ENCODE peak calls at places on chromosomes 1 and 21, in ten cellular contexts. One of them, this sample, is unnamed.
A peak's percentile ranks its signal among the peaks of the same experiment; 100 is the strongest.

GRCh38 chr1:172118618-172119017 is 277.3 kb downstream of the DNM3 start:
- DNase-seq in fibroblast of lung: no peak
- DNase-seq in cardiac fibroblast: no peak
- DNase-seq in astrocyte of the spinal cord: no peak
- DNase-seq in body of pancreas: no peak
- DNase-seq in kidney tubule cell: no peak
- DNase-seq in lung: no peak
- DNase-seq in T-helper 1 cell: no peak
- DNase-seq in EH: no peak
- DNase-seq in NK-92 treated with Interleukin-12 subunit alpha and Interleukin-12 subunit beta, amount 100 ng/mL, for 24 hours: no peak
- DNase-seq in this sample: no peak

GRCh38 chr1:41418868-41419583 is 57.8 kb downstream of the FOXO6 start:
- DNase-seq in lung: peak; percentile 68
- DNase-seq in astrocyte of the spinal cord: peak; percentile 77
- DNase-seq in T-helper 1 cell: no peak
- DNase-seq in kidney tubule cell: peak; percentile 93
- DNase-seq in EH: peak; percentile 93
- DNase-seq in cardiac fibroblast: peak; percentile 86
- DNase-seq in fibroblast of lung: peak; percentile 89
- DNase-seq in NK-92 treated with Interleukin-12 subunit alpha and Interleukin-12 subunit beta, amount 100 ng/mL, for 24 hours: no peak
- DNase-seq in body of pancreas: peak; percentile 67
- DNase-seq in this sample: peak; percentile 85

GRCh38 chr1:19206947-19207346 is 3.1 kb downstream of the UBR4 start:
- DNase-seq in lung: no peak
- DNase-seq in cardiac fibroblast: no peak
- DNase-seq in NK-92 treated with Interleukin-12 subunit alpha and Interleukin-12 subunit beta, amount 100 ng/mL, for 24 hours: no peak
- DNase-seq in kidney tubule cell: no peak
- DNase-seq in EH: no peak
- DNase-seq in body of pancreas: no peak
- DNase-seq in astrocyte of the spinal cord: no peak
- DNase-seq in fibroblast of lung: no peak
- DNase-seq in T-helper 1 cell: no peak
- DNase-seq in this sample: no peak

GRCh38 chr1:24392982-24393645 is 20.5 kb downstream of the STPG1 start:
- DNase-seq in NK-92 treated with Interleukin-12 subunit alpha and Interleukin-12 subunit beta, amount 100 ng/mL, for 24 hours: no peak
- DNase-seq in EH: no peak
- DNase-seq in body of pancreas: no peak
- DNase-seq in lung: no peak
- DNase-seq in cardiac fibroblast: no peak
- DNase-seq in kidney tubule cell: no peak
- DNase-seq in T-helper 1 cell: no peak
- DNase-seq in astrocyte of the spinal cord: no peak
- DNase-seq in fibroblast of lung: no peak
- DNase-seq in this sample: no peak

GRCh38 chr1:213094446-213094845 is 43.4 kb downstream of the RPS6KC1 start:
- DNase-seq in lung: no peak
- DNase-seq in cardiac fibroblast: no peak
- DNase-seq in NK-92 treated with Interleukin-12 subunit alpha and Interleukin-12 subunit beta, amount 100 ng/mL, for 24 hours: no peak
- DNase-seq in kidney tubule cell: no peak
- DNase-seq in fibroblast of lung: no peak
- DNase-seq in body of pancreas: no peak
- DNase-seq in T-helper 1 cell: no peak
- DNase-seq in astrocyte of the spinal cord: no peak
- DNase-seq in EH: no peak
- DNase-seq in this sample: no peak

GRCh38 chr1:240947438-240948224 is 335.7 kb upstream of the GREM2 start:
- DNase-seq in body of pancreas: no peak
- DNase-seq in fibroblast of lung: no peak
- DNase-seq in T-helper 1 cell: no peak
- DNase-seq in kidney tubule cell: no peak
- DNase-seq in EH: peak; percentile 16
- DNase-seq in cardiac fibroblast: no peak
- DNase-seq in lung: no peak
- DNase-seq in NK-92 treated with Interleukin-12 subunit alpha and Interleukin-12 subunit beta, amount 100 ng/mL, for 24 hours: peak; percentile 1
- DNase-seq in astrocyte of the spinal cord: no peak
- DNase-seq in this sample: peak; percentile 29

GRCh38 chr21:37183749-37184148 is 83.4 kb downstream of the VPS26C start:
- DNase-seq in body of pancreas: no peak
- DNase-seq in astrocyte of the spinal cord: no peak
- DNase-seq in kidney tubule cell: no peak
- DNase-seq in T-helper 1 cell: no peak
- DNase-seq in fibroblast of lung: no peak
- DNase-seq in EH: no peak
- DNase-seq in lung: no peak
- DNase-seq in cardiac fibroblast: no peak
- DNase-seq in NK-92 treated with Interleukin-12 subunit alpha and Interleukin-12 subunit beta, amount 100 ng/mL, for 24 hours: no peak
- DNase-seq in this sample: no peak

GRCh38 chr21:26844258-26845065 is 747 bp downstream of the ADAMTS1 start:
- DNase-seq in fibroblast of lung: peak; percentile 56
- DNase-seq in lung: no peak
- DNase-seq in EH: peak; percentile 50
- DNase-seq in astrocyte of the spinal cord: peak; percentile 63
- DNase-seq in body of pancreas: peak; percentile 56
- DNase-seq in NK-92 treated with Interleukin-12 subunit alpha and Interleukin-12 subunit beta, amount 100 ng/mL, for 24 hours: no peak
- DNase-seq in cardiac fibroblast: peak; percentile 62
- DNase-seq in T-helper 1 cell: no peak
- DNase-seq in kidney tubule cell: peak; percentile 60
- DNase-seq in this sample: peak; percentile 56

GRCh38 chr1:166302919-166303758 is 136.3 kb upstream of the FAM78B start:
- DNase-seq in astrocyte of the spinal cord: no peak
- DNase-seq in cardiac fibroblast: no peak
- DNase-seq in body of pancreas: no peak
- DNase-seq in T-helper 1 cell: no peak
- DNase-seq in lung: no peak
- DNase-seq in fibroblast of lung: no peak
- DNase-seq in NK-92 treated with Interleukin-12 subunit alpha and Interleukin-12 subunit beta, amount 100 ng/mL, for 24 hours: no peak
- DNase-seq in EH: no peak
- DNase-seq in kidney tubule cell: no peak
- DNase-seq in this sample: no peak

GRCh38 chr1:246165826-246166709 is 341.0 kb downstream of the SMYD3 start:
- DNase-seq in T-helper 1 cell: no peak
- DNase-seq in astrocyte of the spinal cord: no peak
- DNase-seq in cardiac fibroblast: no peak
- DNase-seq in body of pancreas: no peak
- DNase-seq in lung: no peak
- DNase-seq in NK-92 treated with Interleukin-12 subunit alpha and Interleukin-12 subunit beta, amount 100 ng/mL, for 24 hours: no peak
- DNase-seq in fibroblast of lung: no peak
- DNase-seq in EH: no peak
- DNase-seq in kidney tubule cell: no peak
- DNase-seq in this sample: no peak

GRCh38 chr1:203200059-203200553 is 13.6 kb upstream of the CHI3L1 start:
- DNase-seq in lung: peak; percentile 41
- DNase-seq in EH: peak; percentile 16
- DNase-seq in astrocyte of the spinal cord: no peak
- DNase-seq in T-helper 1 cell: no peak
- DNase-seq in body of pancreas: no peak
- DNase-seq in NK-92 treated with Interleukin-12 subunit alpha and Interleukin-12 subunit beta, amount 100 ng/mL, for 24 hours: no peak
- DNase-seq in cardiac fibroblast: peak; percentile 97
- DNase-seq in fibroblast of lung: peak; percentile 84
- DNase-seq in kidney tubule cell: no peak
- DNase-seq in this sample: no peak

GRCh38 chr1:1573843-1574720 is 581 bp downstream of the SSU72 start:
- DNase-seq in body of pancreas: peak; percentile 54
- DNase-seq in fibroblast of lung: peak; percentile 62
- DNase-seq in EH: peak; percentile 72
- DNase-seq in T-helper 1 cell: peak; percentile 65
- DNase-seq in cardiac fibroblast: peak; percentile 70
- DNase-seq in NK-92 treated with Interleukin-12 subunit alpha and Interleukin-12 subunit beta, amount 100 ng/mL, for 24 hours: peak; percentile 61
- DNase-seq in kidney tubule cell: peak; percentile 77
- DNase-seq in lung: peak; percentile 59
- DNase-seq in astrocyte of the spinal cord: peak; percentile 64
- DNase-seq in this sample: peak; percentile 83

GRCh38 chr1:174322202-174322862 is 125.4 kb upstream of the GPR52 start:
- DNase-seq in T-helper 1 cell: no peak
- DNase-seq in kidney tubule cell: no peak
- DNase-seq in lung: no peak
- DNase-seq in body of pancreas: no peak
- DNase-seq in EH: no peak
- DNase-seq in fibroblast of lung: no peak
- DNase-seq in cardiac fibroblast: no peak
- DNase-seq in astrocyte of the spinal cord: no peak
- DNase-seq in NK-92 treated with Interleukin-12 subunit alpha and Interleukin-12 subunit beta, amount 100 ng/mL, for 24 hours: no peak
- DNase-seq in this sample: no peak

GRCh38 chr1:25912076-25912831 is 6.0 kb upstream of the STMN1 start:
- DNase-seq in fibroblast of lung: peak; percentile 91
- DNase-seq in EH: peak; percentile 87
- DNase-seq in lung: no peak
- DNase-seq in T-helper 1 cell: no peak
- DNase-seq in body of pancreas: no peak
- DNase-seq in astrocyte of the spinal cord: peak; percentile 74
- DNase-seq in NK-92 treated with Interleukin-12 subunit alpha and Interleukin-12 subunit beta, amount 100 ng/mL, for 24 hours: no peak
- DNase-seq in kidney tubule cell: peak; percentile 86
- DNase-seq in cardiac fibroblast: peak; percentile 66
- DNase-seq in this sample: peak; percentile 67

GRCh38 chr1:48415050-48415449 is 57.0 kb downstream of the SPATA6 start:
- DNase-seq in fibroblast of lung: no peak
- DNase-seq in cardiac fibroblast: no peak
- DNase-seq in body of pancreas: no peak
- DNase-seq in lung: no peak
- DNase-seq in T-helper 1 cell: no peak
- DNase-seq in kidney tubule cell: no peak
- DNase-seq in EH: no peak
- DNase-seq in astrocyte of the spinal cord: no peak
- DNase-seq in NK-92 treated with Interleukin-12 subunit alpha and Interleukin-12 subunit beta, amount 100 ng/mL, for 24 hours: no peak
- DNase-seq in this sample: no peak

GRCh38 chr21:35738342-35738961 is 321.9 kb downstream of the SETD4 start:
- DNase-seq in astrocyte of the spinal cord: peak; percentile 85
- DNase-seq in kidney tubule cell: peak; percentile 58
- DNase-seq in EH: peak; percentile 52
- DNase-seq in fibroblast of lung: peak; percentile 86
- DNase-seq in lung: no peak
- DNase-seq in T-helper 1 cell: no peak
- DNase-seq in cardiac fibroblast: peak; percentile 68
- DNase-seq in NK-92 treated with Interleukin-12 subunit alpha and Interleukin-12 subunit beta, amount 100 ng/mL, for 24 hours: no peak
- DNase-seq in body of pancreas: no peak
- DNase-seq in this sample: peak; percentile 5

GRCh38 chr21:45827881-45828579 is 153.5 kb upstream of the COL6A1 start:
- DNase-seq in NK-92 treated with Interleukin-12 subunit alpha and Interleukin-12 subunit beta, amount 100 ng/mL, for 24 hours: no peak
- DNase-seq in astrocyte of the spinal cord: no peak
- DNase-seq in T-helper 1 cell: no peak
- DNase-seq in fibroblast of lung: no peak
- DNase-seq in cardiac fibroblast: no peak
- DNase-seq in EH: no peak
- DNase-seq in kidney tubule cell: no peak
- DNase-seq in body of pancreas: no peak
- DNase-seq in lung: no peak
- DNase-seq in this sample: no peak

GRCh38 chr1:97603218-97603617 is 317.6 kb downstream of the DPYD start:
- DNase-seq in lung: no peak
- DNase-seq in fibroblast of lung: no peak
- DNase-seq in kidney tubule cell: no peak
- DNase-seq in EH: no peak
- DNase-seq in T-helper 1 cell: no peak
- DNase-seq in NK-92 treated with Interleukin-12 subunit alpha and Interleukin-12 subunit beta, amount 100 ng/mL, for 24 hours: no peak
- DNase-seq in astrocyte of the spinal cord: no peak
- DNase-seq in body of pancreas: no peak
- DNase-seq in cardiac fibroblast: no peak
- DNase-seq in this sample: peak; percentile 13

GRCh38 chr21:44758781-44759627 is 42.6 kb downstream of the UBE2G2 start:
- DNase-seq in astrocyte of the spinal cord: no peak
- DNase-seq in lung: no peak
- DNase-seq in fibroblast of lung: no peak
- DNase-seq in body of pancreas: no peak
- DNase-seq in kidney tubule cell: no peak
- DNase-seq in T-helper 1 cell: no peak
- DNase-seq in NK-92 treated with Interleukin-12 subunit alpha and Interleukin-12 subunit beta, amount 100 ng/mL, for 24 hours: no peak
- DNase-seq in EH: no peak
- DNase-seq in cardiac fibroblast: no peak
- DNase-seq in this sample: no peak

GRCh38 chr21:44291078-44291935 is 5.6 kb downstream of the AIRE start:
- DNase-seq in kidney tubule cell: no peak
- DNase-seq in fibroblast of lung: no peak
- DNase-seq in lung: no peak
- DNase-seq in body of pancreas: no peak
- DNase-seq in NK-92 treated with Interleukin-12 subunit alpha and Interleukin-12 subunit beta, amount 100 ng/mL, for 24 hours: no peak
- DNase-seq in EH: no peak
- DNase-seq in cardiac fibroblast: no peak
- DNase-seq in astrocyte of the spinal cord: no peak
- DNase-seq in T-helper 1 cell: no peak
- DNase-seq in this sample: no peak

GRCh38 chr1:57065442-57065841 is 99.6 kb upstream of the C8B start:
- DNase-seq in kidney tubule cell: no peak
- DNase-seq in EH: no peak
- DNase-seq in body of pancreas: no peak
- DNase-seq in fibroblast of lung: no peak
- DNase-seq in T-helper 1 cell: no peak
- DNase-seq in NK-92 treated with Interleukin-12 subunit alpha and Interleukin-12 subunit beta, amount 100 ng/mL, for 24 hours: no peak
- DNase-seq in astrocyte of the spinal cord: no peak
- DNase-seq in lung: no peak
- DNase-seq in cardiac fibroblast: no peak
- DNase-seq in this sample: no peak

GRCh38 chr1:176206006-176206960 is 803 bp downstream of the COP1 start:
- DNase-seq in T-helper 1 cell: peak; percentile 18
- DNase-seq in EH: peak; percentile 57
- DNase-seq in lung: peak; percentile 41
- DNase-seq in body of pancreas: peak; percentile 39
- DNase-seq in fibroblast of lung: peak; percentile 60
- DNase-seq in kidney tubule cell: peak; percentile 69
- DNase-seq in astrocyte of the spinal cord: peak; percentile 42
- DNase-seq in NK-92 treated with Interleukin-12 subunit alpha and Interleukin-12 subunit beta, amount 100 ng/mL, for 24 hours: peak; percentile 42
- DNase-seq in cardiac fibroblast: peak; percentile 42
- DNase-seq in this sample: peak; percentile 59

GRCh38 chr1:26993237-26994019 is at the start of gene TRNP1:
- DNase-seq in body of pancreas: peak; percentile 77
- DNase-seq in kidney tubule cell: peak; percentile 92
- DNase-seq in lung: peak; percentile 70
- DNase-seq in cardiac fibroblast: peak; percentile 85
- DNase-seq in astrocyte of the spinal cord: peak; percentile 78
- DNase-seq in fibroblast of lung: peak; percentile 67
- DNase-seq in T-helper 1 cell: peak; percentile 64
- DNase-seq in NK-92 treated with Interleukin-12 subunit alpha and Interleukin-12 subunit beta, amount 100 ng/mL, for 24 hours: no peak
- DNase-seq in EH: peak; percentile 78
- DNase-seq in this sample: peak; percentile 72

GRCh38 chr1:40064797-40065492 is 24.4 kb downstream of the CAP1 start:
- DNase-seq in astrocyte of the spinal cord: no peak
- DNase-seq in body of pancreas: no peak
- DNase-seq in T-helper 1 cell: no peak
- DNase-seq in lung: no peak
- DNase-seq in cardiac fibroblast: peak; percentile 43
- DNase-seq in NK-92 treated with Interleukin-12 subunit alpha and Interleukin-12 subunit beta, amount 100 ng/mL, for 24 hours: no peak
- DNase-seq in fibroblast of lung: no peak
- DNase-seq in kidney tubule cell: no peak
- DNase-seq in EH: no peak
- DNase-seq in this sample: no peak

GRCh38 chr1:38114231-38114630 is 67.6 kb upstream of the POU3F1 start:
- DNase-seq in astrocyte of the spinal cord: no peak
- DNase-seq in EH: no peak
- DNase-seq in body of pancreas: peak; percentile 19
- DNase-seq in lung: no peak
- DNase-seq in fibroblast of lung: peak; percentile 57
- DNase-seq in T-helper 1 cell: no peak
- DNase-seq in kidney tubule cell: no peak
- DNase-seq in cardiac fibroblast: peak; percentile 5
- DNase-seq in NK-92 treated with Interleukin-12 subunit alpha and Interleukin-12 subunit beta, amount 100 ng/mL, for 24 hours: no peak
- DNase-seq in this sample: no peak

GRCh38 chr1:81679972-81680371 is 120.8 kb upstream of the ADGRL2 start:
- DNase-seq in fibroblast of lung: peak; percentile 59
- DNase-seq in kidney tubule cell: no peak
- DNase-seq in EH: peak; percentile 9
- DNase-seq in cardiac fibroblast: peak; percentile 85
- DNase-seq in astrocyte of the spinal cord: no peak
- DNase-seq in body of pancreas: no peak
- DNase-seq in NK-92 treated with Interleukin-12 subunit alpha and Interleukin-12 subunit beta, amount 100 ng/mL, for 24 hours: no peak
- DNase-seq in T-helper 1 cell: no peak
- DNase-seq in lung: no peak
- DNase-seq in this sample: no peak

GRCh38 chr21:32772281-32773047 is 909 bp upstream of the PAXBP1 start:
- DNase-seq in NK-92 treated with Interleukin-12 subunit alpha and Interleukin-12 subunit beta, amount 100 ng/mL, for 24 hours: peak; percentile 32
- DNase-seq in lung: no peak
- DNase-seq in fibroblast of lung: peak; percentile 53
- DNase-seq in cardiac fibroblast: peak; percentile 31
- DNase-seq in T-helper 1 cell: peak; percentile 31
- DNase-seq in body of pancreas: peak; percentile 37
- DNase-seq in kidney tubule cell: peak; percentile 52
- DNase-seq in astrocyte of the spinal cord: no peak
- DNase-seq in EH: peak; percentile 51
- DNase-seq in this sample: peak; percentile 55

GRCh38 chr1:54490361-54491248 is 57.4 kb upstream of the ACOT11 start:
- DNase-seq in kidney tubule cell: no peak
- DNase-seq in EH: no peak
- DNase-seq in astrocyte of the spinal cord: no peak
- DNase-seq in lung: no peak
- DNase-seq in fibroblast of lung: no peak
- DNase-seq in T-helper 1 cell: no peak
- DNase-seq in cardiac fibroblast: no peak
- DNase-seq in body of pancreas: no peak
- DNase-seq in NK-92 treated with Interleukin-12 subunit alpha and Interleukin-12 subunit beta, amount 100 ng/mL, for 24 hours: no peak
- DNase-seq in this sample: no peak

This sample was measured in dermis blood vessel endothelial cell.